ENCODE peak calls at places on chromosomes 13 and 19, in six cellular contexts. K is MV-4-11, B is AG04449, Y is uterus, Q is C1 segment of cervical spinal cord, W is putamen. H is an unnamed sample.

GRCh38 chr13:44331912-44332840 is 41.4 kb upstream of the SERP2 start:
- DNase-seq in K (no peak), B (peak), Y (peak), Q (no peak), W (peak), H (peak)

GRCh38 chr13:100954430-100955361 is 280.1 kb upstream of the TMTC4 start:
- DNase-seq in K (no peak), B (no peak), Y (no peak), Q (no peak), W (no peak), H (no peak)

GRCh38 chr19:41409288-41409687 is 11.7 kb downstream of the BCKDHA start:
- DNase-seq in K (no peak), B (no peak), Y (no peak), Q (no peak), W (no peak), H (no peak)

GRCh38 chr19:17202713-17203112 is 12.4 kb upstream of the USE1 start:
- DNase-seq in K (no peak), B (no peak), Y (no peak), Q (no peak), W (no peak), H (no peak)

GRCh38 chr13:111241006-111241755 is 79.3 kb upstream of the TEX29 start:
- DNase-seq in K (no peak), B (no peak), Y (no peak), Q (no peak), W (peak), H (peak)

GRCh38 chr19:11673608-11674041 is 65.1 kb downstream of the ZNF823 start:
- DNase-seq in K (no peak), B (no peak), Y (peak), Q (peak), W (peak), H (peak)

GRCh38 chr13:19117913-19118739 is 63.5 kb downstream of the TUBA3C start:
- DNase-seq in K (no peak), B (no peak), Y (no peak), Q (no peak), W (no peak), H (no peak)

GRCh38 chr13:99384468-99384867 is 77.3 kb upstream of the GPR183 start:
- DNase-seq in K (peak), B (no peak), Y (no peak), Q (no peak), W (peak), H (no peak)

GRCh38 chr13:25429466-25429865 is 57.7 kb downstream of the ATP8A2 start:
- DNase-seq in K (no peak), B (no peak), Y (no peak), Q (no peak), W (no peak), H (no peak)

GRCh38 chr13:109160357-109160756 is 530.9 kb downstream of the MYO16 start:
- DNase-seq in K (no peak), B (no peak), Y (no peak), Q (no peak), W (no peak), H (no peak)

GRCh38 chr19:18002347-18002850 is 5.6 kb upstream of the ARRDC2 start:
- DNase-seq in K (peak), B (no peak), Y (no peak), Q (no peak), W (no peak), H (peak)

GRCh38 chr19:55027472-55028337 is 10.4 kb downstream of the GP6 start:
- DNase-seq in K (peak), B (no peak), Y (no peak), Q (no peak), W (no peak), H (no peak)

GRCh38 chr13:27354379-27354778 is 70.0 kb upstream of the GTF3A start:
- DNase-seq in K (no peak), B (no peak), Y (no peak), Q (no peak), W (no peak), H (no peak)

GRCh38 chr13:114099918-114100445 is 32.4 kb downstream of the RASA3 start:
- DNase-seq in K (no peak), B (no peak), Y (peak), Q (no peak), W (no peak), H (peak)

GRCh38 chr19:54938906-54939305 is 8.4 kb downstream of the NLRP7 start:
- DNase-seq in K (no peak), B (no peak), Y (no peak), Q (no peak), W (no peak), H (no peak)

GRCh38 chr13:109309625-109310363 is 476.6 kb downstream of the IRS2 start:
- DNase-seq in K (no peak), B (no peak), Y (no peak), Q (no peak), W (no peak), H (no peak)

GRCh38 chr19:35114656-35115537 is 726 bp upstream of the FXYD3 start:
- DNase-seq in K (peak), B (no peak), Y (peak), Q (peak), W (peak), H (peak)

GRCh38 chr19:50702870-50703829 is 16.5 kb downstream of the SHANK1 start:
- DNase-seq in K (no peak), B (no peak), Y (no peak), Q (no peak), W (no peak), H (no peak)

GRCh38 chr19:12932392-12933286 is 872 bp downstream of the FARSA start:
- DNase-seq in K (peak), B (no peak), Y (no peak), Q (no peak), W (no peak), H (no peak)

GRCh38 chr13:112067121-112067741 is at the start of gene SOX1:
- DNase-seq in K (no peak), B (no peak), Y (no peak), Q (no peak), W (no peak), H (no peak)

GRCh38 chr13:52141299-52141698 is 12.4 kb upstream of the NEK5 start:
- DNase-seq in K (no peak), B (no peak), Y (no peak), Q (no peak), W (no peak), H (no peak)

GRCh38 chr13:48603375-48603774 is 50.4 kb upstream of the CYSLTR2 start:
- DNase-seq in K (no peak), B (no peak), Y (no peak), Q (no peak), W (no peak), H (no peak)

GRCh38 chr19:55368701-55369563 is 1.3 kb downstream of the IL11 start:
- DNase-seq in K (no peak), B (no peak), Y (no peak), Q (no peak), W (no peak), H (no peak)

GRCh38 chr13:24763596-24764275 is at the start of gene RNF17:
- DNase-seq in K (no peak), B (no peak), Y (no peak), Q (no peak), W (no peak), H (no peak)